ENCODE peak calls at places on chromosomes 2 and 18, in nine cellular contexts. W is upper lobe of right lung; X is uterus; S is breast epithelium; Y is SK-N-MC; I is A549; K is transverse colon; U is CD8-positive, alpha-beta T cell; D is neuronal stem cell. O is an unnamed sample.

GRCh38 chr2:147740211-147740927 is 104.5 kb upstream of the ACVR2A start:
- DNase-seq in I (no peak), Y (no peak), S (no peak), K (no peak), U (no peak), D (no peak), W (no peak), X (no peak), O (no peak)

GRCh38 chr2:240557808-240558207 is at the start of gene ANKMY1:
- DNase-seq in K (peak; percentile 68), W (peak; percentile 91), X (no peak), Y (no peak), D (peak; percentile 78), S (no peak), I (no peak), U (no peak), O (peak; percentile 69)

GRCh38 chr2:30527411-30527810 is 80.4 kb downstream of the LCLAT1 start:
- DNase-seq in D (no peak), K (no peak), S (no peak), U (no peak), X (no peak), W (no peak), Y (no peak), I (no peak), O (no peak)

GRCh38 chr2:99488587-99488998 is 1.2 kb downstream of the REV1 start:
- DNase-seq in D (no peak), S (no peak), I (no peak), K (peak; percentile 33), U (no peak), X (no peak), W (no peak), Y (no peak), O (peak; percentile 77)

GRCh38 chr2:69616755-69617154 is 26.8 kb downstream of the AAK1 start:
- DNase-seq in K (no peak), U (no peak), Y (no peak), S (no peak), X (no peak), W (no peak), D (no peak), I (no peak), O (no peak)

GRCh38 chr2:69306897-69307695 is 79.9 kb downstream of the GFPT1 start:
- DNase-seq in I (peak; percentile 90), Y (peak; percentile 22), D (peak; percentile 78), X (peak; percentile 87), S (peak; percentile 74), K (peak; percentile 86), W (peak; percentile 86), U (peak; percentile 51), O (peak; percentile 54)

GRCh38 chr2:86068098-86069047 is 37.3 kb downstream of the POLR1A start:
- DNase-seq in K (peak; percentile 24), U (peak; percentile 40), I (no peak), X (no peak), Y (no peak), S (no peak), W (no peak), D (no peak), O (peak; percentile 40)

GRCh38 chr2:201860541-201861154 is 54.3 kb downstream of the CDK15 start:
- DNase-seq in U (peak; percentile 8), W (no peak), Y (peak; percentile 55), S (peak; percentile 60), I (peak; percentile 65), K (peak; percentile 35), X (peak; percentile 60), D (peak; percentile 76), O (peak; percentile 79)

GRCh38 chr2:66281980-66282379 is 152.9 kb upstream of the MEIS1 start:
- DNase-seq in X (no peak), I (no peak), K (no peak), U (no peak), D (no peak), S (no peak), Y (no peak), W (no peak), O (no peak)

GRCh38 chr2:207879536-207879935 is 109.8 kb upstream of the FZD5 start:
- DNase-seq in K (no peak), W (no peak), I (no peak), Y (no peak), X (no peak), D (no peak), S (no peak), U (no peak), O (no peak)

GRCh38 chr18:13003466-13003896 is 12.3 kb downstream of the CEP192 start:
- DNase-seq in X (no peak), D (no peak), K (no peak), I (peak; percentile 44), Y (no peak), W (no peak), U (no peak), S (no peak), O (peak; percentile 51)

GRCh38 chr18:55343396-55344073 is 244.5 kb downstream of the TCF4 start:
- DNase-seq in D (no peak), S (no peak), K (no peak), I (no peak), U (no peak), X (no peak), Y (no peak), W (no peak), O (no peak)

GRCh38 chr2:127676906-127677305 is 1.6 kb upstream of the LIMS2 start:
- DNase-seq in Y (no peak), K (no peak), D (no peak), X (no peak), W (no peak), S (no peak), U (no peak), I (no peak), O (no peak)

GRCh38 chr2:102282646-102283045 is 28.7 kb upstream of the IL1RL1 start:
- DNase-seq in K (no peak), Y (no peak), I (no peak), W (no peak), S (no peak), D (no peak), U (no peak), X (no peak), O (no peak)

GRCh38 chr18:68494802-68495560 is 219.9 kb downstream of the TMX3 start:
- DNase-seq in K (no peak), I (no peak), S (no peak), U (no peak), X (no peak), Y (no peak), D (no peak), W (no peak), O (no peak)

GRCh38 chr18:60266558-60266957 is 106.0 kb downstream of the MC4R start:
- DNase-seq in U (no peak), K (no peak), W (no peak), Y (no peak), I (no peak), X (no peak), S (no peak), D (no peak), O (no peak)

GRCh38 chr2:156456616-156457015 is 20.4 kb downstream of the GPD2 start:
- DNase-seq in U (no peak), W (no peak), Y (no peak), X (no peak), I (no peak), S (no peak), D (no peak), K (no peak), O (no peak)

GRCh38 chr2:40680547-40680946 is 228.7 kb upstream of the SLC8A1 start:
- DNase-seq in K (no peak), W (no peak), D (no peak), S (no peak), U (no peak), I (no peak), X (no peak), Y (no peak), O (peak; percentile 2)

GRCh38 chr2:95025406-95026319 is at the start of gene MAL:
- DNase-seq in X (no peak), D (peak; percentile 27), K (no peak), W (no peak), U (peak; percentile 50), S (no peak), I (no peak), Y (no peak), O (no peak)
- H3K27ac ChIP-seq in X (no peak within 1 kb of the TSS), D (no peak within 1 kb of the TSS), K (peak within 1 kb of the TSS; percentile 43), W (peak within 1 kb of the TSS; percentile 68), U (peak within 1 kb of the TSS; percentile 71), S (no peak within 1 kb of the TSS), I (no peak within 1 kb of the TSS), Y (no peak within 1 kb of the TSS), O (no peak within 1 kb of the TSS)

GRCh38 chr18:78733762-78734613 is 245.6 kb upstream of the SALL3 start:
- DNase-seq in U (no peak), S (no peak), Y (no peak), D (no peak), X (peak; percentile 1), K (no peak), W (no peak), I (no peak), O (peak; percentile 29)
- H3K9me3 ChIP-seq in U (no peaks in the 10 kb centered on the region), S (no peaks in the 10 kb centered on the region), Y (no peaks in the 10 kb centered on the region), D (no peaks in the 10 kb centered on the region), X (no peaks in the 10 kb centered on the region), K (no peaks in the 10 kb centered on the region), W (no peaks in the 10 kb centered on the region), I (no peaks in the 10 kb centered on the region), O (no peaks in the 10 kb centered on the region)

GRCh38 chr2:43136862-43137261 is 89.5 kb downstream of the ZFP36L2 start:
- DNase-seq in W (no peak), S (no peak), I (no peak), K (no peak), Y (no peak), U (peak; percentile 71), D (no peak), X (no peak), O (peak; percentile 70)

GRCh38 chr2:43138441-43138840 is 88.0 kb downstream of the ZFP36L2 start:
- DNase-seq in S (no peak), I (no peak), U (no peak), X (no peak), W (no peak), Y (no peak), D (no peak), K (no peak), O (no peak)

GRCh38 chr2:43139996-43140621 is 86.3 kb downstream of the ZFP36L2 start:
- DNase-seq in I (no peak), K (no peak), U (no peak), S (no peak), X (peak; percentile 53), W (peak; percentile 67), Y (no peak), D (no peak), O (peak; percentile 61)

GRCh38 chr2:43136011-43136799 is 90.2 kb downstream of the ZFP36L2 start:
- DNase-seq in Y (no peak), X (no peak), K (no peak), I (no peak), D (no peak), U (no peak), W (peak; percentile 43), S (no peak), O (no peak)

GRCh38 chr2:43139501-43139900 is 86.9 kb downstream of the ZFP36L2 start:
- DNase-seq in X (no peak), U (no peak), D (no peak), W (peak; percentile 33), Y (no peak), K (no peak), S (no peak), I (no peak), O (no peak)
- H3K27ac ChIP-seq in X (peak overlapping the region; percentile 70), U (peak overlapping the region; percentile 47), D (no peak overlapping the region), W (peak overlapping the region; percentile 70), Y (no peak overlapping the region), K (no peak overlapping the region), S (peak overlapping the region; percentile 55), I (peak overlapping the region; percentile 15), O (peak overlapping the region; percentile 72)

DNA sequence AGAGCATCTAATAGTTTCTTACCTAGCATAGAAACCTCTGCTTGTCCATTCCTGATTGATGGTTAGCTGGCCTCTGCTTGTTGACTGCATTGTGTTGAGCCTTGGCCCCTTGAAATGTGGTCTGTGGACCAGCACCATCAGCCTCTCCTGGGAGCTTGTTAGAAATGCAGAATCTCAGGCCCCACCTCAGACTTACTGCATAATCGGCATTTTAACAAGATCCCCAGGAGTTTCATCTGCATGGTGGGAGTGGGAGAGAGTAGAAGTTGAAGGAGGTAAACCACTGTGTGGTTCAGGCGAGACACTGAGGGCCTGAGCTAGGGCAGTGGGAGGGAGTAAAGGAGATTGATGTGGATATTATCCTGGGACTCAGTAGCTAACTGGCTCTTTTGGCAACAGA is 20.7 kb downstream of the PHLPP1 start:
- DNase-seq in D (no peak), S (no peak), I (no peak), X (no peak), U (no peak), K (no peak), Y (no peak), W (no peak), O (no peak)
- H3K9me3 ChIP-seq in D (peaks cover 28% of the 10 kb centered on the region), S (no peaks in the 10 kb centered on the region), I (no peaks in the 10 kb centered on the region), X (no peaks in the 10 kb centered on the region), U (no peaks in the 10 kb centered on the region), K (no peaks in the 10 kb centered on the region), Y (no peaks in the 10 kb centered on the region), W (no peaks in the 10 kb centered on the region), O (no peaks in the 10 kb centered on the region)